ENCODE peak calls at places on chromosomes 11 and 22, in four cellular contexts. V is astrocyte of the spinal cord, X is astrocyte of the cerebellum, M is ascending aorta. A is an unnamed sample.

GRCh38 chr11:64663656-64664055 is 59.3 kb downstream of the NRXN2 start:
- DNase-seq in V (no peak), X (no peak), M (no peak), A (no peak)

GRCh38 chr11:33256031-33256807 is 962 bp upstream of the HIPK3 start:
- DNase-seq in V (peak), X (no peak), M (no peak), A (no peak)

GRCh38 chr11:120973501-120973900 is 50.4 kb upstream of the TBCEL start:
- DNase-seq in V (no peak), X (no peak), M (no peak), A (no peak)

GRCh38 chr11:71137376-71137775 is 115.0 kb downstream of the SHANK2 start:
- DNase-seq in V (no peak), X (no peak), M (no peak), A (no peak)

GRCh38 chr11:75200051-75200450 is 40.5 kb upstream of the TPBGL start:
- DNase-seq in V (no peak), X (no peak), M (no peak), A (no peak)

GRCh38 chr11:130773436-130773835 is 142.8 kb downstream of the SNX19 start:
- DNase-seq in V (no peak), X (no peak), M (no peak), A (no peak)

GRCh38 chr11:70073881-70074371 is 4.2 kb upstream of the ANO1 start:
- DNase-seq in V (peak), X (peak), M (no peak), A (no peak)

GRCh38 chr11:108609681-108610080 is 16.1 kb upstream of the EXPH5 start:
- DNase-seq in V (peak), X (no peak), M (no peak), A (peak)

GRCh38 chr11:59615132-59615636 is 390 bp downstream of the OSBP start:
- DNase-seq in V (no peak), X (no peak), M (peak), A (no peak)

GRCh38 chr11:121212696-121213567 is 79.6 kb upstream of the SC5D start:
- DNase-seq in V (no peak), X (no peak), M (no peak), A (no peak)

GRCh38 chr11:45209904-45210699 is 63.7 kb downstream of the PRDM11 start:
- DNase-seq in V (peak), X (peak), M (peak), A (peak)

GRCh38 chr22:40633036-40633435 is 3.5 kb downstream of the MRTFA start:
- DNase-seq in V (no peak), X (no peak), M (no peak), A (no peak)

GRCh38 chr11:2750101-2750509 is 50.3 kb upstream of the KCNQ1OT1 start:
- DNase-seq in V (no peak), X (no peak), M (peak), A (no peak)

GRCh38 chr11:67409261-67409666 is 5.4 kb downstream of the TBC1D10C start:
- DNase-seq in V (no peak), X (no peak), M (no peak), A (no peak)

GRCh38 chr11:124644426-124645280 is 22.0 kb downstream of the TBRG1 start:
- DNase-seq in V (peak), X (peak), M (no peak), A (no peak)

GRCh38 chr22:26770624-26771023 is 113.2 kb downstream of the MIAT start:
- DNase-seq in V (no peak), X (no peak), M (no peak), A (peak)

GRCh38 chr11:97894978-97895377 is 1125.8 kb upstream of the CNTN5 start:
- DNase-seq in V (no peak), X (no peak), M (no peak), A (no peak)

GRCh38 chr11:120324932-120325810 is at the start of gene TLCD5:
- DNase-seq in V (peak), X (no peak), M (no peak), A (no peak)

GRCh38 chr22:50017701-50018224 is 5.2 kb upstream of the IL17REL start:
- DNase-seq in V (no peak), X (no peak), M (no peak), A (no peak)

GRCh38 chr11:69377029-69377952 is 83.3 kb downstream of the MYEOV start:
- DNase-seq in V (no peak), X (no peak), M (peak), A (no peak)

GRCh38 chr11:36222755-36223635 is 66.2 kb downstream of the COMMD9 start:
- DNase-seq in V (peak), X (no peak), M (no peak), A (no peak)

GRCh38 chr22:44703269-44703870 is 1.4 kb downstream of the PRR5 start:
- DNase-seq in V (no peak), X (no peak), M (no peak), A (no peak)

DNA sequence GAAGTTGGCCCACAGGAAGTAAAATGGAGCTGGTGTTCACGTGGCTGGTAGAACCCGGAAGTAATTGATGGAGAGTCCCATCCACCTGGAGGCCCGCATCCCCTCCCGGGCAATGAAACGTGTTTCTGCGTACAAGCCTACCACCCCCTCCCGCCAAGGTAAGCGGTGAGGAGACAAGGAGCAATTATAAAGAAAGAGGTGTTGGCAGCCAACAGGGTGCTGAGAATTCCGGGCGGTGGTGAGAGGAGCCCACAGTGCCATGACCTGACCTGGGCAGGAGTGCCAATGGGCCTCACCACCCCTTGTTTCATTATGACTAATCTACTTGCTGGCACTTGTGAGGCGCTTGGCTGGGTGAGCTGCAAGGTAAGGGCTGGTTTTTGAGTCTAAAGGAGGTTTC is 83.8 kb upstream of the BID start:
- DNase-seq in V (no peak), X (no peak), M (no peak), A (no peak)
- H3K4me3 ChIP-seq in V (no peak), X (no peak), M (no peak), A (no peak)

GRCh38 chr22:42432020-42432596 is at the start of gene NFAM1:
- DNase-seq in V (no peak), X (no peak), M (no peak), A (no peak)

GRCh38 chr22:42433754-42434153 is 1.6 kb upstream of the NFAM1 start:
- DNase-seq in V (no peak), X (no peak), M (no peak), A (no peak)

GRCh38 chr22:42430486-42431125 is 1.6 kb downstream of the NFAM1 start:
- DNase-seq in V (no peak), X (no peak), M (no peak), A (no peak)

GRCh38 chr22:42432818-42433217 is 615 bp upstream of the NFAM1 start:
- DNase-seq in V (no peak), X (no peak), M (no peak), A (no peak)

GRCh38 chr22:42431401-42432019 is 693 bp downstream of the NFAM1 start:
- DNase-seq in V (no peak), X (no peak), M (no peak), A (no peak)
- H3K4me3 ChIP-seq in V (no peak), X (no peak), M (peak), A (no peak)

GRCh38 chr22:30250713-30251267 is 4.2 kb upstream of the LIF start:
- DNase-seq in V (peak), X (no peak), M (no peak), A (no peak)
- H3K4me3 ChIP-seq in V (no peak), X (no peak), M (no peak), A (no peak)

DNA sequence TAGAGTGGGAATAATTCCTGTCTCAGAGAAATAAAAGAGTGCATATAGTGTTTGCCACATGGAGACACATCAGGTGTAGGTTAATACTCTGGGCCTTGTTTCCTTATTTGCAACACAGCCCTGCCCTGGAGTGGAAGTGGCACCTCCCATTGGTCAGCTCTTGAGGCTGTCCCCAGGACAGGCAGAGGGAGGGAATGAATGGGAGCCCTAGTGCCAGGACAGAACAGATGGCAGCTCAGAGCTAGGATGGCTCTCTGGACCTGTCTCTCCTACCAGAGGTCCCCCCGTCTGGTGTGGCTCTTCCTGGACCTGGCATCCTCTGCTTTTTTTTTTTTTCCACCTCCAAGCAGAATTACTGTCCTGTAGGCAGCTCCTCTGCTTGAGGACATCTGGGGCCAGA is 35.6 kb downstream of the LIMK2 start:
- DNase-seq in V (no peak), X (no peak), M (no peak), A (no peak)
- H3K4me3 ChIP-seq in V (peak), X (peak), M (peak), A (peak)

GRCh38 chr22:38694945-38695344 is 5.8 kb downstream of the JOSD1 start:
- DNase-seq in V (no peak), X (no peak), M (no peak), A (no peak)
- H3K4me3 ChIP-seq in V (no peak), X (no peak), M (no peak), A (no peak)

GRCh38 chr22:45969414-45969799 is 7.6 kb downstream of the WNT7B start:
- DNase-seq in V (no peak), X (no peak), M (no peak), A (no peak)
- H3K4me3 ChIP-seq in V (no peak), X (peak), M (no peak), A (no peak)

GRCh38 chr22:17162731-17163130 is 3.7 kb upstream of the HDHD5 start:
- DNase-seq in V (no peak), X (no peak), M (no peak), A (peak)

GRCh38 chr22:17159504-17159951 is 451 bp upstream of the HDHD5 start:
- DNase-seq in V (peak), X (peak), M (no peak), A (peak)

GRCh38 chr22:17167486-17167885 is 8.4 kb upstream of the HDHD5 start:
- DNase-seq in V (no peak), X (no peak), M (no peak), A (no peak)

GRCh38 chr22:17161991-17162390 is 2.9 kb upstream of the HDHD5 start:
- DNase-seq in V (no peak), X (no peak), M (no peak), A (no peak)

DNA sequence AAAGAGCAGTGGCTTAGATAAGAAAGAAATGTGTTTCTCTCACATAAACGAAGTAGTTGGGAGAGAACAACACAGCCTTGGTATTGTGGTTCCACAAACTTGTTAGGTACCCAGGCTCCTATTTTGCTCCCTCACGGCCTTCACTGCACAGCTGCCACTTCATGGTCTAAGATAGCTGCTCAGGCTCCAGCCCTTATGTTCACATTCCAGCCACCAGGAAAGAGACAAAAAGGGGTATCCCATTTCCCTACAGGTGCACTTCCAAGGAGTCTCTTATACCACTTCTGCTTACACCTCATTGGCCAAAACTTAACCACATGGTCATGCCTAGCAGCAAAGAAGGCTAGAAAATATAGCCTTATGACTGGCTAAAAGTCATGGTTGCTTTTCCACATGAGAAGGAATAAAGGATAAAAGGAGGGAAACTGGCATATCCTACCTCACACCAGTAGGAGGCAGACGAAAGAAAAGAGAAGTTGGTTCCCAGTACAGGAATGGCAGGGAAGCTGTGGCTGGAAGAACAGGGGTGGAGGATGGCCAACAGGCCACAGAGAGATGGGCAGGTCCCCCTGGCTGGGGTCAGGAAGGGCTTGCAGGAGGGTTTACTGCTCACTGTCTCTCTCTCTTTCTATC is 5.4 kb upstream of the HDHD5 start:
- DNase-seq in V (no peak), X (no peak), M (no peak), A (no peak)
- H3K4me3 ChIP-seq in V (no peak), X (no peak), M (no peak), A (no peak)

DNA sequence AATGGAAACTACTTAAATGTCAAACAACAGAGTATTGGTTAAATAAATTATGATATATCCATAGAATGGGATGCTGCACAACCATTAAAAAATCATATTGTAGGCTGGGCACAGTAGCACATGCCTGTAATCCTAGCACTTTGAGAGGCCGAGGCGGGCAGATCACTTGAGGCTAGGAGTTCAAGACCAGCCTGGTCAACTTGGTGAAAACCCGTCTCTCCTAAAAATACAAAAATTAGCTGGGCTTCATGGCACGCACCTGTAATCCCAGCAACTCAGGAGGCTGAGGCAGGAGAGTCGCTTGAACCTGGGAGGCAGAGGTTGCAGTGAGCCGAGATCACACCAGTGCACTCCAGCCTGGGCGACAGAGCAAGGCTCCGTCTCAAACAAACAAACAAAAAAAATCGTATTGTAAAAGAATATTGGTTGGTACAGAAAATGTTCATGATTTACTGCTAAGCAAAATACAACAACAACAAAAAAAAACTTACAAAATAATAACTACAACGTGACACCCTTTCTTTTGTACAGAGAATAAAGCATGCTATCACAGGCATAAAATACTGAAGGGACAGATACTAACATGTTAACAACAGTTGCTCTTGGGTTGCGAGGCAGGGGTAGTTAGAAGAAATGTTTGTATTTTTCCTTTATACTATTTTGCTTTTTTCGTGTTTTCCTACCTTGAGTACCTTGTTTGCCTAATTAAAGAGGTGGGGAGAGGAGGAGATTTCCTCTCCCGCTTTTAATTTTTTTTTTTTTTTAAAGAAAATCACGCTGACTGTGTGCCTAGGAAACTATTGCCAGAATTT is 21.3 kb upstream of the RRAS2 start:
- DNase-seq in V (no peak), X (no peak), M (no peak), A (no peak)
- H3K4me3 ChIP-seq in V (peak), X (peak), M (peak), A (peak)

GRCh38 chr11:118911113-118911879 is 14.4 kb downstream of the BCL9L start:
- DNase-seq in V (peak), X (no peak), M (no peak), A (no peak)

GRCh38 chr11:118911880-118912741 is 13.6 kb downstream of the BCL9L start:
- DNase-seq in V (peak), X (peak), M (peak), A (peak)

GRCh38 chr11:118914178-118914918 is 11.4 kb downstream of the BCL9L start:
- DNase-seq in V (no peak), X (no peak), M (no peak), A (no peak)

GRCh38 chr11:118913411-118914125 is 12.2 kb downstream of the BCL9L start:
- DNase-seq in V (no peak), X (no peak), M (no peak), A (no peak)

GRCh38 chr11:118912742-118913410 is 12.8 kb downstream of the BCL9L start:
- DNase-seq in V (no peak), X (no peak), M (no peak), A (no peak)
- H3K4me3 ChIP-seq in V (no peak), X (no peak), M (peak), A (no peak)